ENCODE peak calls at places on chromosomes 2 and 18, in eight cellular contexts. F, Q, G, P, S, H, E and O are unnamed samples.

GRCh38 chr2:1341409-1342120 is 71.7 kb upstream of the TPO start:
- DNase-seq in E (no peak), H (no peak), P (no peak), S (no peak), Q (no peak), F (no peak), G (no peak), O (no peak)

GRCh38 chr2:1891147-1891546 is 146.8 kb upstream of the PXDN start:
- DNase-seq in F (no peak), H (no peak), G (peak), S (no peak), E (no peak), P (no peak), Q (no peak), O (no peak)

GRCh38 chr18:75133721-75134645 is 75.0 kb downstream of the PTGR3 start:
- DNase-seq in F (no peak), G (no peak), E (no peak), Q (no peak), P (no peak), H (no peak), S (peak), O (no peak)

GRCh38 chr18:40019797-40020392 is 1935.1 kb upstream of the PIK3C3 start:
- DNase-seq in F (no peak), E (no peak), Q (no peak), G (no peak), S (no peak), H (peak), P (no peak), O (no peak)

GRCh38 chr18:5582054-5582453 is 38.3 kb upstream of the EPB41L3 start:
- DNase-seq in P (no peak), S (no peak), G (no peak), Q (no peak), E (no peak), F (no peak), H (peak), O (no peak)

GRCh38 chr2:102251042-102251848 is 60.1 kb upstream of the IL1RL1 start:
- DNase-seq in H (peak), Q (no peak), E (no peak), F (peak), S (peak), P (peak), G (peak), O (no peak)

GRCh38 chr2:70247364-70248144 is 874 bp downstream of the TIA1 start:
- DNase-seq in F (no peak), S (no peak), Q (no peak), G (no peak), E (no peak), P (no peak), H (peak), O (no peak)

GRCh38 chr2:239006886-239007285 is 159.0 kb downstream of the TWIST2 start:
- DNase-seq in Q (no peak), S (no peak), P (no peak), F (no peak), E (no peak), G (no peak), H (no peak), O (no peak)

GRCh38 chr18:58004317-58004716 is 39.7 kb upstream of the NEDD4L start:
- DNase-seq in F (no peak), P (no peak), G (no peak), H (peak), S (no peak), Q (peak), E (no peak), O (no peak)

GRCh38 chr2:15763106-15763821 is 171.6 kb downstream of the DDX1 start:
- DNase-seq in F (no peak), H (no peak), G (no peak), Q (no peak), P (no peak), S (no peak), E (no peak), O (no peak)

GRCh38 chr2:8640498-8640897 is 41.4 kb upstream of the ID2 start:
- DNase-seq in E (no peak), S (no peak), Q (no peak), G (no peak), F (no peak), P (no peak), H (no peak), O (no peak)